ENCODE peak calls at places on chromosome 16, in six cellular contexts. J is stomach, E is body of pancreas, G is Peyer's patch, M is uterus, X is transverse colon. C is an unnamed sample.

GRCh38 chr16:47787695-47788094 is 326.6 kb downstream of the PHKB start:
- DNase-seq in J (no peak), E (no peak), G (no peak), M (no peak), X (no peak), C (no peak)

GRCh38 chr16:50585331-50585776 is 37.2 kb downstream of the NKD1 start:
- DNase-seq in J (peak), E (peak), G (peak), M (peak), X (peak), C (no peak)

GRCh38 chr16:68744744-68745280 is 7.7 kb downstream of the CDH1 start:
- DNase-seq in J (peak), E (peak), G (peak), M (no peak), X (peak), C (no peak)

GRCh38 chr16:54355251-54355650 is 68.7 kb upstream of the IRX3 start:
- DNase-seq in J (no peak), E (no peak), G (no peak), M (no peak), X (no peak), C (no peak)

GRCh38 chr16:12009922-12010321 is 33.4 kb downstream of the SNX29 start:
- DNase-seq in J (no peak), E (no peak), G (no peak), M (no peak), X (no peak), C (no peak)

GRCh38 chr16:13305019-13305755 is 403.8 kb downstream of the SHISA9 start:
- DNase-seq in J (no peak), E (no peak), G (no peak), M (no peak), X (no peak), C (no peak)

GRCh38 chr16:87678618-87679017 is 76.3 kb downstream of the JPH3 start:
- DNase-seq in J (no peak), E (no peak), G (no peak), M (no peak), X (no peak), C (no peak)

GRCh38 chr16:27729516-27730304 is 179.8 kb downstream of the KATNIP start:
- DNase-seq in J (no peak), E (no peak), G (no peak), M (no peak), X (no peak), C (no peak)

GRCh38 chr16:50035468-50035992 is 10.5 kb downstream of the CNEP1R1 start:
- DNase-seq in J (no peak), E (no peak), G (no peak), M (no peak), X (peak), C (no peak)

GRCh38 chr16:49827806-49828428 is 28.0 kb downstream of the ZNF423 start:
- DNase-seq in J (no peak), E (no peak), G (no peak), M (no peak), X (no peak), C (peak)

GRCh38 chr16:73183678-73184092 is 135.8 kb upstream of the ZFHX3 start:
- DNase-seq in J (no peak), E (no peak), G (no peak), M (peak), X (no peak), C (no peak)

GRCh38 chr16:31487720-31488629 is 5.1 kb downstream of the SLC5A2 start:
- DNase-seq in J (peak), E (peak), G (peak), M (peak), X (peak), C (no peak)

GRCh38 chr16:72626623-72627022 is 421.3 kb downstream of the ZFHX3 start:
- DNase-seq in J (no peak), E (no peak), G (no peak), M (no peak), X (no peak), C (no peak)

GRCh38 chr16:10338426-10338825 is 47.4 kb upstream of the ATF7IP2 start:
- DNase-seq in J (no peak), E (no peak), G (no peak), M (no peak), X (no peak), C (no peak)

GRCh38 chr16:68756250-68757051 is 19.4 kb downstream of the CDH1 start:
- DNase-seq in J (peak), E (peak), G (peak), M (no peak), X (peak), C (no peak)

DNA sequence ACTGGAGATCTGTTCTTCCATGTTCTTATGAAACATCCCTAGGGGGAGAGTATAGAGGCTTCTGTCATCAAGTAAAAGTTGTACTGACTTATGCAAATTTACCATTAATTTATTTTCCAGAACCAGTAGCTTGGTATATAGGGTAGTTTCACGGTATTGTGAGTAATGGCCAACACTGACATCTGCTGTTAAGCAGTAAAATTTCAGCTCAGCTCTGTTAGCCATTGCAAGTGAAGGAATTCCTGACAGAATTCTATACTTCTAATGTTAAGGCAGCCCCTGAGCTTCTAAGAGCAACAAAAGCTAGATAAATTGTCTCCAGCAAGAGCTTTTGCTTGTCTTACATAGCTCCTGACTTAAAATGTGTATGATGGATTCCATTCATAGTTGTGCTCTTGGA is 613.5 kb upstream of the C16orf82 start:
- DNase-seq in J (no peak), E (no peak), G (no peak), M (no peak), X (no peak), C (no peak)
- TF ChIP-seq CTCF in J (no peak), E (no peak), G (no peak), M (no peak), X (no peak), C (no peak)

GRCh38 chr16:85865-86264 is 7.8 kb downstream of the MPG start:
- DNase-seq in J (no peak), E (no peak), G (no peak), M (no peak), X (no peak), C (no peak)

GRCh38 chr16:85453-85782 is 7.4 kb downstream of the MPG start:
- DNase-seq in J (no peak), E (no peak), G (no peak), M (no peak), X (no peak), C (no peak)

GRCh38 chr16:88613-89012 is 10.6 kb downstream of the MPG start:
- DNase-seq in J (no peak), E (no peak), G (no peak), M (no peak), X (no peak), C (no peak)

GRCh38 chr16:84718-85452 is 6.9 kb downstream of the MPG start:
- DNase-seq in J (peak), E (no peak), G (peak), M (peak), X (peak), C (peak)

GRCh38 chr16:86483-86952 is 8.5 kb downstream of the MPG start:
- DNase-seq in J (no peak), E (no peak), G (no peak), M (no peak), X (no peak), C (no peak)
- H3K27ac ChIP-seq in J (no peak), E (no peak), G (no peak), M (no peak), X (no peak), C (no peak)

DNA sequence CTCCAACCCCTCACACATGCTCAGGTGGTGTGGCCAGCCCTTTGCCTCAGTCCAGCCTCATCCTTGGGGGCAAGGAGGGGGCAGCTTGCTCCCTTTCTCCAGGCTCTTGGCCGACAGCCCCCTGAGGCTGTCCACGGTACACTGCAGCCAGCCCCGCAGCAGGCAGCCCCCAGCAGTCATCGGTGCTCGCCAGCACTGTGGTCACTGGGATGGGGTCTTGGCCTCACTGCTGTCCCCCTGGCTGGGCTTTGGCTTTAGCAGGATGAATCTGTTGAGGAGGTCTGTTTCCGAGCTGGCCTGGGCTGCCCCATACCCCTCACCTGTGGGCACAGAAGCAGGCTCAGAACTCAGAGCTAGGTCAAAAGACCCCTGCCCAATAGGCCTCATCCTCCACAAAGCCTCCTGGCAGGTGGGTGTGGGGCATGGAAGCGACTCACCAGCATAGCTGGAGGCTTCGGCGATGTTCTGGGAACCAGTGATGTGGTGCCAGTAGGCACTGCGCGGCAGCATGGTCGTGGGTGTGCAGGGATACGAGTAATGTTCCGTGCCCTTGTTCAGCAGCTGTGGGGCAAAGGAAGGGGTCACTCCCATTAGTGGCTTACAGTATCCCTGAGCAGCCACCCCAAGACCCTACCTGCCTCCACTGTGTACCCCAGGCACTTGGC is 10.8 kb downstream of the POLR2C start:
- DNase-seq in J (no peak), E (no peak), G (no peak), M (no peak), X (no peak), C (no peak)
- TF ChIP-seq POLR2A in J (no peak), E (no peak), G (no peak), M (no peak), X (no peak), C (no peak)

GRCh38 chr16:77193377-77193776 is 2.4 kb downstream of the MON1B start:
- DNase-seq in J (no peak), E (no peak), G (no peak), M (no peak), X (no peak), C (no peak)

GRCh38 chr16:77190190-77190477 is 856 bp upstream of the MON1B start:
- DNase-seq in J (no peak), E (no peak), G (no peak), M (no peak), X (no peak), C (no peak)

GRCh38 chr16:77194295-77195231 is 3.6 kb downstream of the MON1B start:
- DNase-seq in J (no peak), E (no peak), G (no peak), M (no peak), X (no peak), C (no peak)

GRCh38 chr16:77190478-77191258 is at the start of gene MON1B:
- DNase-seq in J (peak), E (peak), G (peak), M (peak), X (peak), C (peak)

DNA sequence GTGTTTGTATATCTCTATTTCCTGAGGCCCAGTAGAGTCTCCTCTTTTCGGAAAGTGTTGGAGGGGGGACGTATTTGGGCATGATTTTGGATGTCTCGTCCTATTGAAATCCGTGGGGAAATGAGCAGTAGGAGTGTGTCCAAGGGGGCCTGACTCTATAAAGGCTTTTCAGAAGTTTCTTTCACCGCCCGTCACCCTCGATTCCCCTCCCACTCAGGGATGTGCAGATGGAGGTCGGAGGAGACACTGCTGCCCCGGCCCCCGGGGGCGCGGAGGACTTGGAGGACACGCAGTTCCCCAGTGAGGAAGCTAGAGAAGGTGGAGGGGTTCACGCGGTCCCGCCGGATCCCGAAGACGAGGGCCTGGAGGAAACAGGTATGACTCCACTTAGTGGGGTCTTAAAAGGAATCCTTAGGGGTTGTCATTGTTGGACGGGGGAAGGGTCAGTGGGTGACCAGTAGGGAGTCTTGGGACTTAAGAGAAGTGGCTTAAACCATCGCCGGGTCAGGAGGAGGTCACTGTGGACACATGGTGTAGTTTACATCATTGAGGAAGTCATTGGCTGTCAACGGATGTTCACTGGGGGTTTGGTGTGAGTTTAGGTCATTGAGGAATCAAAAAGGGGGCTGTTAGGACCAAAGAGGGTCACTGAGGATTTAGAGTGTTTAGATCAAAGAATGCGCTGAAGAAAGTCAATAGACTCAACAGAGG is 424 bp downstream of the MON1B start:
- DNase-seq in J (no peak), E (peak), G (no peak), M (peak), X (peak), C (no peak)
- TF ChIP-seq CTCF in J (no peak), E (no peak), G (no peak), M (no peak), X (no peak), C (no peak)

GRCh38 chr16:52546291-52546941 is 527 bp downstream of the TOX3 start:
- DNase-seq in J (no peak), E (no peak), G (no peak), M (no peak), X (no peak), C (peak)
- H3K27ac ChIP-seq in J (peak), E (peak), G (no peak), M (no peak), X (peak), C (no peak)